ENCODE peak calls at places on chromosomes 1 and 21, in five cellular contexts. One of them, this sample, is unnamed.

GRCh38 chr1:175314300-175314699 is 121.7 kb upstream of the KIAA0040 start:
- DNase-seq in endodermal cell: no peak
- DNase-seq in upper lobe of right lung: no peak
- DNase-seq in pancreas: no peak
- DNase-seq in esophagus muscularis mucosa: no peak
- DNase-seq in this sample: no peak

GRCh38 chr1:117001254-117001927 is at the start of gene CD101:
- DNase-seq in endodermal cell: no peak
- DNase-seq in upper lobe of right lung: no peak
- DNase-seq in pancreas: no peak
- DNase-seq in esophagus muscularis mucosa: no peak
- DNase-seq in this sample: peak

GRCh38 chr1:171740987-171741871 is 636 bp downstream of the VAMP4 start:
- DNase-seq in endodermal cell: peak
- DNase-seq in upper lobe of right lung: no peak
- DNase-seq in pancreas: peak
- DNase-seq in esophagus muscularis mucosa: peak
- DNase-seq in this sample: peak

GRCh38 chr1:13585996-13586395 is 2.4 kb downstream of the PDPN start:
- DNase-seq in endodermal cell: no peak
- DNase-seq in upper lobe of right lung: no peak
- DNase-seq in pancreas: no peak
- DNase-seq in esophagus muscularis mucosa: no peak
- DNase-seq in this sample: no peak

GRCh38 chr1:36156329-36157114 is 562 bp downstream of the MAP7D1 start:
- DNase-seq in endodermal cell: peak
- DNase-seq in upper lobe of right lung: peak
- DNase-seq in pancreas: peak
- DNase-seq in esophagus muscularis mucosa: no peak
- DNase-seq in this sample: peak

GRCh38 chr1:177145102-177145779 is 19.3 kb downstream of the ASTN1 start:
- DNase-seq in endodermal cell: no peak
- DNase-seq in upper lobe of right lung: no peak
- DNase-seq in pancreas: no peak
- DNase-seq in esophagus muscularis mucosa: no peak
- DNase-seq in this sample: no peak

GRCh38 chr21:29163381-29164115 is 33.1 kb downstream of the MAP3K7CL start:
- DNase-seq in endodermal cell: no peak
- DNase-seq in upper lobe of right lung: no peak
- DNase-seq in pancreas: no peak
- DNase-seq in esophagus muscularis mucosa: no peak
- DNase-seq in this sample: no peak

GRCh38 chr1:243964915-243965314 is 86.2 kb upstream of the ZBTB18 start:
- DNase-seq in endodermal cell: no peak
- DNase-seq in upper lobe of right lung: no peak
- DNase-seq in pancreas: no peak
- DNase-seq in esophagus muscularis mucosa: no peak
- DNase-seq in this sample: no peak

GRCh38 chr21:31117046-31117916 is 79.0 kb upstream of the KRTAP19-8 start:
- DNase-seq in endodermal cell: peak
- DNase-seq in upper lobe of right lung: no peak
- DNase-seq in pancreas: no peak
- DNase-seq in esophagus muscularis mucosa: peak
- DNase-seq in this sample: no peak

GRCh38 chr1:93847811-93848288 is 31.2 kb downstream of the DNTTIP2 start:
- DNase-seq in endodermal cell: peak
- DNase-seq in upper lobe of right lung: peak
- DNase-seq in pancreas: peak
- DNase-seq in esophagus muscularis mucosa: no peak
- DNase-seq in this sample: peak

GRCh38 chr21:44755227-44755626 is 43.9 kb upstream of the TSPEAR start:
- DNase-seq in endodermal cell: no peak
- DNase-seq in upper lobe of right lung: no peak
- DNase-seq in pancreas: no peak
- DNase-seq in esophagus muscularis mucosa: no peak
- DNase-seq in this sample: no peak

GRCh38 chr1:217453816-217454215 is 177.1 kb downstream of the GPATCH2 start:
- DNase-seq in endodermal cell: no peak
- DNase-seq in upper lobe of right lung: no peak
- DNase-seq in pancreas: no peak
- DNase-seq in esophagus muscularis mucosa: no peak
- DNase-seq in this sample: no peak

GRCh38 chr1:154497026-154497806 is 4.8 kb upstream of the TDRD10 start:
- DNase-seq in endodermal cell: peak
- DNase-seq in upper lobe of right lung: no peak
- DNase-seq in pancreas: no peak
- DNase-seq in esophagus muscularis mucosa: no peak
- DNase-seq in this sample: peak

GRCh38 chr21:33441489-33442477 is 38.0 kb downstream of the TMEM50B start:
- DNase-seq in endodermal cell: peak
- DNase-seq in upper lobe of right lung: no peak
- DNase-seq in pancreas: no peak
- DNase-seq in esophagus muscularis mucosa: no peak
- DNase-seq in this sample: peak

GRCh38 chr1:233777571-233777970 is 126.9 kb upstream of the SLC35F3 start:
- DNase-seq in endodermal cell: no peak
- DNase-seq in upper lobe of right lung: no peak
- DNase-seq in pancreas: no peak
- DNase-seq in esophagus muscularis mucosa: no peak
- DNase-seq in this sample: no peak

GRCh38 chr1:205038132-205038786 is 4.8 kb upstream of the CNTN2 start:
- DNase-seq in endodermal cell: no peak
- DNase-seq in upper lobe of right lung: no peak
- DNase-seq in pancreas: no peak
- DNase-seq in esophagus muscularis mucosa: no peak
- DNase-seq in this sample: no peak

DNA sequence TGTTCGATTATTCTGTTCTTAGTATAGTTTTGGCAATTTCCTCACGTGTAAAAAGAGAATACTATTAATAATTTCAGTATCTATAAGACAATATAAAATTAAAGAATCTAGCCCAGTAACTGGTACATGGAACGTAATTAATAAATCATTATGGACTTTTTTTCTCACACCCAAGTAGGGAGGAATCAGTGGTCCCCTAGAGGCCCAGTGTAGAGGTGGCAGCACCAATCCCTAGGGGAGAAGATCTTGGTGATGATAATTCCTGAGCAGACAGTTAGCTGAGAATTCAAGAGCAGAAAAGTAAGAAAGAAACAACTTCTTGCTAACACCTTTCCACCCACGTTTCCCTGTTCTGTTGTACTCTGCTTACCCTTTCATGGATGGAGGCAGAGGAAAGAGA is 19.7 kb upstream of the SELE start:
- DNase-seq in endodermal cell: no peak
- DNase-seq in upper lobe of right lung: no peak
- DNase-seq in pancreas: no peak
- DNase-seq in esophagus muscularis mucosa: no peak
- DNase-seq in this sample: no peak
- TF ChIP-seq CTCF in endodermal cell: peak
- TF ChIP-seq CTCF in upper lobe of right lung: no peak
- TF ChIP-seq CTCF in pancreas: no peak
- TF ChIP-seq CTCF in esophagus muscularis mucosa: no peak
- TF ChIP-seq CTCF in this sample: no peak

GRCh38 chr1:109912214-109912861 is 1.7 kb downstream of the CSF1 start:
- DNase-seq in endodermal cell: peak
- DNase-seq in upper lobe of right lung: no peak
- DNase-seq in pancreas: no peak
- DNase-seq in esophagus muscularis mucosa: no peak
- DNase-seq in this sample: no peak

GRCh38 chr1:109914587-109915240 is 4.1 kb downstream of the CSF1 start:
- DNase-seq in endodermal cell: no peak
- DNase-seq in upper lobe of right lung: no peak
- DNase-seq in pancreas: no peak
- DNase-seq in esophagus muscularis mucosa: no peak
- DNase-seq in this sample: no peak

GRCh38 chr1:109910963-109911798 is 532 bp downstream of the CSF1 start:
- DNase-seq in endodermal cell: peak
- DNase-seq in upper lobe of right lung: no peak
- DNase-seq in pancreas: no peak
- DNase-seq in esophagus muscularis mucosa: no peak
- DNase-seq in this sample: peak

GRCh38 chr1:109913360-109913879 is 2.8 kb downstream of the CSF1 start:
- DNase-seq in endodermal cell: no peak
- DNase-seq in upper lobe of right lung: no peak
- DNase-seq in pancreas: no peak
- DNase-seq in esophagus muscularis mucosa: no peak
- DNase-seq in this sample: no peak

DNA sequence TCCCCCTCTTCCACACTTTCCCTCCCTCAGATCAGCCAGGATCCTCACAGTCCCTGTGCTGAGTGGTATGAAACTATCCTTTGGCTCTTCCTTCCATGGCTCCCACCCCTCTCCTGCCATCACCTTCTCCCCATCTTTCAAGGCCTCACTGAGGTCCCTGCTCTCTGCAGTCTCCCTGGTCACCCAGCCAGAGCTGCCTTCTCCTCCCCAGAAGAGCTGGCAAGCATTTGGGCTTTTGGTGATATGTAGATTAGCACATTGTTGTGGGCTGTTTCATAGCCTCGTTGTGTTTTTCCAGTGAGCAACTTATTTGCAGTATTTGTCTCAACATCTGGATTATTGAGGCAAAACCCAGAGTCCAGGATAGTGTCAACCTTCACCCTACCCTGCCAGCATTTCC is 2.2 kb downstream of the CSF1 start:
- DNase-seq in endodermal cell: peak
- DNase-seq in upper lobe of right lung: no peak
- DNase-seq in pancreas: no peak
- DNase-seq in esophagus muscularis mucosa: no peak
- DNase-seq in this sample: no peak
- H3K4me3 ChIP-seq in endodermal cell: no peak
- H3K4me3 ChIP-seq in upper lobe of right lung: peak
- H3K4me3 ChIP-seq in pancreas: no peak
- H3K4me3 ChIP-seq in esophagus muscularis mucosa: peak
- H3K4me3 ChIP-seq in this sample: no peak

GRCh38 chr1:10912441-10912840 is 100.0 kb upstream of the TARDBP start:
- DNase-seq in endodermal cell: no peak
- DNase-seq in upper lobe of right lung: no peak
- DNase-seq in pancreas: no peak
- DNase-seq in esophagus muscularis mucosa: no peak
- DNase-seq in this sample: no peak

GRCh38 chr1:10910490-10911273 is 101.8 kb upstream of the TARDBP start:
- DNase-seq in endodermal cell: no peak
- DNase-seq in upper lobe of right lung: peak
- DNase-seq in pancreas: no peak
- DNase-seq in esophagus muscularis mucosa: no peak
- DNase-seq in this sample: no peak

GRCh38 chr1:10908266-10908665 is 104.2 kb upstream of the TARDBP start:
- DNase-seq in endodermal cell: peak
- DNase-seq in upper lobe of right lung: peak
- DNase-seq in pancreas: no peak
- DNase-seq in esophagus muscularis mucosa: no peak
- DNase-seq in this sample: no peak

GRCh38 chr1:10911274-10912166 is 100.9 kb upstream of the TARDBP start:
- DNase-seq in endodermal cell: peak
- DNase-seq in upper lobe of right lung: peak
- DNase-seq in pancreas: no peak
- DNase-seq in esophagus muscularis mucosa: no peak
- DNase-seq in this sample: no peak

DNA sequence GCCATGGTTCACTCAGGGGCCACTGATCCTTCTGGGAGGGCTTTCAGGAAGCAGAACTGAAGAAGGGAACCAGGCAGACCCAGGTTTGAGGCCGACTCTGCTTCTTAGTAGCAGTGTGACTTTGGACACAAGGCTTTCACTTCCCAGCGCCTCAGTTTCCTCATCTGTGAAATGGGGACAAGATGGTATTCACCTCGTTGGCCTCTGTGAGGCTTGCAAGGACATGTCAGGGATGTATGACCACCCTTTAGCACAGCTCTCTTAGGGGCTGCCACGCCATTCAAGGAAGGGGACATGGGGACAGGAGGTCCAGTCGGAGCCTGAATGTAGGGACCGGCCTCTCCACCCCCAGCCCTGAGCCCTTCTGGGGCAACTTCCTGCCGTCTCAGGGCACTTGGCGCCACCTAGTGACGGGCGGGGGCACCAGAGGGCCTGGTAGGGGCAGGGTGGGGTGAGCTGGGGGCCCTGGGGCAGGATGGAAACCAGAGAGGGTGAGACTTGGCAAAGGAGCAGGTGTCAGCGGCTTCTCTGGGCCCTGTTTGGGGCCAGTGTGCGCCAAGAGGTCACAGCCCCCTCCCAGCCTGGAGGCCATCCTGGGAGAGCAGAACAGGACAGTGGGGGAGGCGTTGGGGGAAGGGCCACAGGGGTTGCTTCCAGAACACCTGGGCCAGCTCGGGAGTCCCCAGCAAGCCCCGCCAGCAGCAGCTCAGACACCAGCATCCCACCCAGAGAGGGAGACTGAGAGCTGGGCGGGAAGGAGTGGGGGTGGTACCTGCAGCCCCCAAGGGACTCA is 102.6 kb upstream of the TARDBP start:
- DNase-seq in endodermal cell: peak
- DNase-seq in upper lobe of right lung: peak
- DNase-seq in pancreas: peak
- DNase-seq in esophagus muscularis mucosa: no peak
- DNase-seq in this sample: peak
- TF ChIP-seq CTCF in endodermal cell: peak
- TF ChIP-seq CTCF in upper lobe of right lung: peak
- TF ChIP-seq CTCF in pancreas: no peak
- TF ChIP-seq CTCF in esophagus muscularis mucosa: peak
- TF ChIP-seq CTCF in this sample: peak

DNA sequence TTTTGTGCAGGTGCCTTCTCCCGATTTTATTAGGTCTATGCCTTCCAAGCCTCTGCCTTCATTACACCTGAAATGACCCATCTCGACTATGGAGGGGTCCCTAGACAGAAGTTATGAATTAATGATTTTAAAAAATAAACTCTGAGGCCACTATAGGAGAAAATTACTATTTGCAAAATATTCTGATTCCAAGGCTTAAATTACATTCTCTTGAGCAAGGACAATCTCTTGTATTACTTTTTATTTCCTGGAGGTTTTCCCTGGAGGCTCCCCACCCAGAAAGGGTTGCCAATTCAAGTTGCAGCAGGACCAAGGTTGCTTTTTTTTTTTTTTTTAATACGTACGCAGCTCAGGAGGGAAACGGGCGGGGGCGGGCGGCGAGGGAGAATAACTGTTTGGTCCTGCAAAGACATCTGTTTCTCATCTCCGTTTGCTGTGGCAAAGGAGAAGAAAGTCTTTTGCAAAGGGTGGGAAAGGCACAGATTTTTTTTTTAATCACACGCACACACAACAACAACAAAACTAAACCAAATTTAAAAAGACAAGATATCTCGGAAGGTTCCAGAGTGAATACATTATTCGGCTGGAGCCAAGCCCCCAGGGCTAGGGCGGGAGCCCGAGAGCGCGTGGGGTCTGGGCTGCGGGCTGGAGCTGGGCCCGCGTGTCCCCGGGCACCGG is 611 bp upstream of the SERTAD4 start:
- DNase-seq in endodermal cell: no peak
- DNase-seq in upper lobe of right lung: no peak
- DNase-seq in pancreas: no peak
- DNase-seq in esophagus muscularis mucosa: no peak
- DNase-seq in this sample: no peak
- H3K4me3 ChIP-seq in endodermal cell: peak
- H3K4me3 ChIP-seq in upper lobe of right lung: peak
- H3K4me3 ChIP-seq in pancreas: peak
- H3K4me3 ChIP-seq in esophagus muscularis mucosa: peak
- H3K4me3 ChIP-seq in this sample: no peak

GRCh38 chr1:47948126-47948525 is 49.1 kb downstream of the TRABD2B start:
- DNase-seq in endodermal cell: peak
- DNase-seq in upper lobe of right lung: no peak
- DNase-seq in pancreas: no peak
- DNase-seq in esophagus muscularis mucosa: no peak
- DNase-seq in this sample: no peak
- TF ChIP-seq CTCF in endodermal cell: peak
- TF ChIP-seq CTCF in upper lobe of right lung: no peak
- TF ChIP-seq CTCF in pancreas: no peak
- TF ChIP-seq CTCF in esophagus muscularis mucosa: no peak
- TF ChIP-seq CTCF in this sample: no peak

GRCh38 chr1:2573250-2573649 is 13.3 kb upstream of the PRXL2B start:
- DNase-seq in endodermal cell: no peak
- DNase-seq in upper lobe of right lung: no peak
- DNase-seq in pancreas: no peak
- DNase-seq in esophagus muscularis mucosa: no peak
- DNase-seq in this sample: no peak
- H3K4me3 ChIP-seq in endodermal cell: no peak
- H3K4me3 ChIP-seq in upper lobe of right lung: no peak
- H3K4me3 ChIP-seq in pancreas: no peak
- H3K4me3 ChIP-seq in esophagus muscularis mucosa: no peak
- H3K4me3 ChIP-seq in this sample: no peak

This sample was measured in GM12865.